ENCODE peak calls at places on chromosomes 2 and 18, in four cellular contexts. V is IMR-90, Q is WTC11, C is H1. J is an unnamed sample.

GRCh38 chr2:177783835-177784448 is 288.6 kb downstream of the PDE11A start:
- DNase-seq in Q (no peak), V (peak), C (no peak), J (no peak)

GRCh38 chr18:39448942-39449341 is 1883.3 kb upstream of the CELF4 start:
- DNase-seq in V (peak), Q (no peak), C (no peak), J (no peak)

GRCh38 chr2:241138471-241138870 is 10.8 kb downstream of the PASK start:
- DNase-seq in C (no peak), Q (no peak), V (no peak), J (no peak)

GRCh38 chr2:46184794-46185583 is 112.2 kb upstream of the EPAS1 start:
- DNase-seq in C (no peak), Q (peak), V (no peak), J (peak)

GRCh38 chr2:99140860-99141109 is 722 bp upstream of the C2orf15 start:
- DNase-seq in V (no peak), Q (no peak), C (no peak), J (no peak)

GRCh38 chr2:195566201-195566600 is 90.8 kb upstream of the SLC39A10 start:
- DNase-seq in Q (no peak), V (no peak), C (no peak), J (no peak)

GRCh38 chr2:195532628-195533271 is 124.3 kb upstream of the SLC39A10 start:
- DNase-seq in C (no peak), V (peak), Q (no peak), J (no peak)

GRCh38 chr2:109279243-109279860 is 150.3 kb downstream of the SH3RF3 start:
- DNase-seq in C (no peak), V (peak), Q (no peak), J (no peak)

GRCh38 chr2:238369516-238370481 is 49.5 kb downstream of the TRAF3IP1 start:
- DNase-seq in V (no peak), Q (no peak), C (no peak), J (no peak)

GRCh38 chr2:234771985-234772774 is 179.6 kb upstream of the SH3BP4 start:
- DNase-seq in C (no peak), Q (no peak), V (peak), J (no peak)

GRCh38 chr2:5592906-5593305 is 99.3 kb upstream of the SOX11 start:
- DNase-seq in C (no peak), Q (no peak), V (peak), J (no peak)

GRCh38 chr2:132475615-132476014 is 59.0 kb downstream of the GPR39 start:
- DNase-seq in V (no peak), C (no peak), Q (no peak), J (no peak)

GRCh38 chr18:10047237-10047636 is 133.4 kb downstream of the VAPA start:
- DNase-seq in C (no peak), V (peak), Q (no peak), J (no peak)

GRCh38 chr2:224646242-224646846 is 61.2 kb upstream of the CUL3 start:
- DNase-seq in Q (peak), V (peak), C (no peak), J (peak)
- TF ChIP-seq USF2 in Q (no peak), V (no peak), C (no peak), J (no peak)

GRCh38 chr2:36966370-36967235 is at the start of gene STRN:
- DNase-seq in Q (peak), V (peak), C (peak), J (peak)
- TF ChIP-seq USF2 in Q (peak), V (peak), C (no peak), J (no peak)

DNA sequence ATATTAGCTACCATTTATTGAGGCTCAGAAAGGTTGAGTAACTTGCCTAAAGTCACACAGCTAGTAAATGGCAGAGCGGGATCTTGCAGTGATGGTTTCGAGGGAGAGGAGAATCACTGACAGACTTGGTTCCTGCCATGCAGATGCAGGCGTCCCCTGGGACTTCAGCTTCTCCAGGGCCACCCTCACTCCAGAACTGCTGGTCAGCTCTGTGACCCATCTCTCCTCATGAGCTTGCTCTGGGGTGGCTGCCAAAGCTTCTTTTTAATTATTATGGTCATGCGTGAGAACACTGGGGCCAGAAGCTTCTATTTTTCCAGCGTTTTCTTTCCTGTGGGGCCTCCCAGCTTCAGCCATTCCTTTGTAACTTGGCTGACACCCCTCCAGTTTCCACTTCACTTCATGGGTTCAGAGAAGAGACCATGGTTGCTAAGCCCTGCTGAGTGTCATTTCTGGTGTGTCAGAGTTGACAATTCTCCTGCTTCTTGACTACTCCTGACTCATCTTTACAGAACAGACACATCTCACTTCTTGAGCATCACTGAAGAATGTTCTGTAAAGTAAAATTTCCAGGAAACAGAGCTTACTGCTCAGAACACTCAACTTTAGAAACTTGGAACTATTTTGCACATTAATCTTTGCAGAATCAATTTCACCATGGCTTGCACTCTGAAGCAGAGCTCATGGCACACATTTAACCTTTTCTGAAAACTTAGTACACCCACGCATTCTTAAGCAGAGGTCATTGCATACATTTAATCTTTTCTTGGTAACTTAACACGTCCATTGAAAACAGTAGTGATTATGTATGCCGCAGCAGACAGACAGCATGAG is 70.4 kb downstream of the IL1R2 start:
- DNase-seq in V (peak), C (no peak), Q (no peak), J (no peak)
- TF ChIP-seq USF2 in V (no peak), C (no peak), Q (no peak), J (no peak)

GRCh38 chr18:7784171-7784570 is 217.1 kb downstream of the PTPRM start:
- DNase-seq in V (no peak), C (no peak), Q (no peak), J (no peak)

GRCh38 chr18:7793100-7793499 is 226.0 kb downstream of the PTPRM start:
- DNase-seq in C (no peak), Q (no peak), V (no peak), J (no peak)

GRCh38 chr18:7789853-7790552 is 222.9 kb downstream of the PTPRM start:
- DNase-seq in C (no peak), V (peak), Q (peak), J (peak)
- TF ChIP-seq USF2 in C (no peak), V (no peak), Q (no peak), J (no peak)

GRCh38 chr18:43887491-43887890 is 610.2 kb upstream of the SYT4 start:
- DNase-seq in V (no peak), C (no peak), Q (peak), J (no peak)

GRCh38 chr18:43888601-43889000 is 611.3 kb upstream of the SYT4 start:
- DNase-seq in Q (no peak), V (no peak), C (no peak), J (no peak)

GRCh38 chr18:43893001-43893637 is 615.8 kb upstream of the SYT4 start:
- DNase-seq in V (peak), C (no peak), Q (no peak), J (no peak)
- TF ChIP-seq USF2 in V (no peak), C (no peak), Q (no peak), J (no peak)

DNA sequence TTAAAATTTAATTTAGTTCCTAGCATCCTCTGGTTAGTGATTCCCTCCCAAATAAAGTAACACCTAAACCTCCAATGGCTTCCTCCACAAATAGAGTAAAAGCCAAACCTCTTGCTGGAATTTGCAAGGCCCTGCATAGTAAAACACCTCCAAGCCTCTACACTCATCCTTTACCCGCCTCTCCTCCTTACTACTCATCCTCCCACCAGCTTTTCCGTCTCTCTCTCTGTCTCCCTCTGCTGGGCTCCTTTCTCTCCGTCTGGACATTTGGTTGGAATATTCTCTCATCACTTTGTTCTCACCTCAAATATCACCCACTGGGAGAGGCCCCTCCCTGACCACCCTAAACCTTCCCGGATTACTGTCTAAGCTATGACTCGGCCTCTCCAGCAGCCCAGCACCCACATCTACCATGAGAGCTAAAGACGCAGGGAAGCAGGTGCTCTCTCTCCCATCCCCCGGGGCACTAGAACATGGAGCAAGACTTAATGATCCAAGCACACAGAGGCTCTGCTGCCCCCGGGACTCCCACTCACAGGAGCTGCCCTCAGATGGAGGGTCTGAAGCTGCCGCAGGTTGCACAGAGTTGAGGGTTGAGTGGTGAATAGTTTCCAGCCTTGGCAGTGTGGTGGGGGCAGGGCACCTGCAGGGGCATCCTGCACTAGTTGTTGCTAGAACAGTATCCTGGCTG is 167.2 kb downstream of the FBXO15 start:
- DNase-seq in V (peak), C (peak), Q (peak), J (peak)
- TF ChIP-seq USF2 in V (no peak), C (no peak), Q (no peak), J (no peak)